ENCODE peak calls at places on chromosomes 7 and 10, in seven cellular contexts. Q is NCI-H2029; T is transverse colon; R is amniotic stem cell; A is stimulated activated CD4-positive, alpha-beta T cell treated with anti-CD3 and anti-CD28 coated beads, TNF-alpha, amount 100 ng/mL, for 4 hours; B is stimulated activated CD8-positive, alpha-beta memory T cell treated with anti-CD3 and anti-CD28 coated beads, Interleukin-4, amount 100 ng/mL, for 48 hours; O is cerebellar cortex. S is an unnamed sample.
A peak's percentile ranks its signal among the peaks of the same experiment; 100 is the strongest.

GRCh38 chr7:5692112-5692844 is 89.2 kb downstream of the RNF216 start:
- DNase-seq in T (peak; percentile 50), A (no peak), B (no peak), O (peak; percentile 75), R (peak; percentile 93), Q (no peak), S (peak; percentile 98)

GRCh38 chr7:46281071-46281470 is 360.0 kb upstream of the IGFBP3 start:
- DNase-seq in B (no peak), R (no peak), T (no peak), Q (no peak), O (no peak), A (no peak), S (no peak)

GRCh38 chr7:128790297-128791037 is 1.3 kb upstream of the CCDC136 start:
- DNase-seq in B (no peak), Q (no peak), R (no peak), T (no peak), O (no peak), A (no peak), S (no peak)

GRCh38 chr7:137716061-137716460 is 130.7 kb downstream of the DGKI start:
- DNase-seq in Q (no peak), R (no peak), T (no peak), O (no peak), A (no peak), B (no peak), S (no peak)

GRCh38 chr10:125707852-125708468 is 11.5 kb upstream of the EDRF1 start:
- DNase-seq in A (no peak), T (no peak), O (peak; percentile 65), R (no peak), B (no peak), Q (no peak), S (peak; percentile 35)

GRCh38 chr7:143518521-143518920 is 40.8 kb downstream of the TAS2R41 start:
- DNase-seq in R (no peak), B (no peak), O (no peak), Q (no peak), T (no peak), A (no peak), S (no peak)

GRCh38 chr10:111944331-111944730 is 239.2 kb downstream of the GPAM start:
- DNase-seq in R (no peak), A (no peak), O (no peak), Q (no peak), B (no peak), T (no peak), S (no peak)

GRCh38 chr10:116160271-116160670 is 112.7 kb downstream of the GFRA1 start:
- DNase-seq in T (no peak), B (no peak), O (no peak), Q (no peak), A (no peak), R (no peak), S (no peak)

GRCh38 chr10:131810805-131811137 is 90.0 kb upstream of the PPP2R2D start:
- DNase-seq in R (no peak), O (no peak), T (no peak), B (peak; percentile 7), Q (no peak), A (no peak), S (no peak)

GRCh38 chr10:110215751-110216150 is 8.3 kb downstream of the MXI1 start:
- DNase-seq in R (no peak), T (no peak), O (no peak), Q (no peak), A (no peak), B (no peak), S (no peak)

GRCh38 chr7:114921636-114922150 is at the start of gene MDFIC:
- DNase-seq in A (no peak), T (peak; percentile 38), B (peak; percentile 54), O (no peak), R (no peak), Q (no peak), S (no peak)

GRCh38 chr10:100085596-100085995 is 3.9 kb upstream of the CPN1 start:
- DNase-seq in A (no peak), Q (no peak), B (no peak), T (no peak), O (no peak), R (no peak), S (no peak)

GRCh38 chr10:88411772-88412349 is 171.3 kb downstream of the RNLS start:
- DNase-seq in A (no peak), O (no peak), B (no peak), T (no peak), Q (no peak), R (no peak), S (no peak)

GRCh38 chr7:83806538-83806937 is 157.6 kb upstream of the SEMA3E start:
- DNase-seq in Q (no peak), B (no peak), R (no peak), T (no peak), O (no peak), A (no peak), S (no peak)

GRCh38 chr10:69409968-69410367 is 6.8 kb downstream of the TACR2 start:
- DNase-seq in Q (no peak), O (no peak), R (no peak), A (no peak), B (no peak), T (peak; percentile 40), S (no peak)

GRCh38 chr10:102152545-102152890 is 329 bp downstream of the NOLC1 start:
- DNase-seq in A (no peak), O (no peak), B (peak; percentile 66), T (peak; percentile 33), R (no peak), Q (no peak), S (peak; percentile 15)

GRCh38 chr10:18400201-18400910 is 251.0 kb downstream of the NSUN6 start:
- DNase-seq in O (peak; percentile 88), A (no peak), R (no peak), B (no peak), Q (no peak), T (peak; percentile 88), S (no peak)

GRCh38 chr7:115477193-115477651 is 553.3 kb downstream of the TFEC start:
- DNase-seq in O (no peak), T (peak; percentile 19), Q (no peak), B (no peak), A (no peak), R (no peak), S (peak; percentile 19)

GRCh38 chr10:110356628-110357245 is 52.0 kb upstream of the SMNDC1 start:
- DNase-seq in T (peak; percentile 80), O (no peak), B (peak; percentile 81), Q (no peak), A (no peak), R (no peak), S (no peak)

GRCh38 chr7:43234073-43234472 is 121.6 kb downstream of the HECW1 start:
- DNase-seq in B (no peak), Q (no peak), R (no peak), O (no peak), A (no peak), T (no peak), S (no peak)

GRCh38 chr7:123355576-123356195 is 155.9 kb upstream of the SLC13A1 start:
- DNase-seq in A (no peak), T (no peak), Q (no peak), B (no peak), O (no peak), R (no peak), S (no peak)

GRCh38 chr7:98679741-98680140 is 62.7 kb downstream of the NPTX2 start:
- DNase-seq in B (no peak), A (no peak), T (no peak), R (no peak), Q (no peak), O (no peak), S (no peak)